ENCODE peak calls at places on chromosome 1, in eight cellular contexts. T, M, E, G, O, C, F and P are unnamed samples.
A peak's percentile ranks its signal among the peaks of the same experiment; 100 is the strongest.

GRCh38 chr1:235888119-235888643 is 21.5 kb upstream of the LYST start:
- DNase-seq in T (no peak), M (no peak), E (peak; percentile 21), G (peak; percentile 79), O (no peak), C (no peak), F (no peak), P (no peak)

GRCh38 chr1:112110031-112110430 is 120.6 kb upstream of the KCND3 start:
- DNase-seq in T (no peak), M (no peak), E (no peak), G (no peak), O (no peak), C (no peak), F (no peak), P (peak; percentile 60)

GRCh38 chr1:236168716-236169429 is 26.5 kb downstream of the GPR137B start:
- DNase-seq in T (no peak), M (no peak), E (no peak), G (no peak), O (peak; percentile 83), C (no peak), F (no peak), P (no peak)

GRCh38 chr1:44811714-44812151 is 3.4 kb downstream of the BTBD19 start:
- DNase-seq in T (peak; percentile 69), M (no peak), E (no peak), G (no peak), O (peak; percentile 64), C (peak; percentile 43), F (peak; percentile 73), P (no peak)

GRCh38 chr1:172774561-172774960 is 115.7 kb downstream of the FASLG start:
- DNase-seq in T (no peak), M (no peak), E (no peak), G (no peak), O (no peak), C (no peak), F (no peak), P (no peak)

GRCh38 chr1:213268221-213268620 is 217.2 kb downstream of the RPS6KC1 start:
- DNase-seq in T (no peak), M (no peak), E (no peak), G (no peak), O (no peak), C (peak; percentile 15), F (no peak), P (no peak)

GRCh38 chr1:97986041-97987005 is 65.5 kb upstream of the DPYD start:
- DNase-seq in T (no peak), M (no peak), E (no peak), G (no peak), O (no peak), C (no peak), F (no peak), P (no peak)

GRCh38 chr1:22525211-22525610 is 38.1 kb upstream of the EPHA8 start:
- DNase-seq in T (no peak), M (no peak), E (no peak), G (no peak), O (no peak), C (no peak), F (no peak), P (no peak)

GRCh38 chr1:54413295-54413694 is 7.1 kb upstream of the SSBP3 start:
- DNase-seq in T (no peak), M (peak; percentile 29), E (no peak), G (peak; percentile 71), O (peak; percentile 46), C (peak; percentile 74), F (peak; percentile 19), P (peak; percentile 66)

GRCh38 chr1:44267438-44267837 is 54.2 kb downstream of the DMAP1 start:
- DNase-seq in T (no peak), M (no peak), E (no peak), G (no peak), O (no peak), C (no peak), F (peak; percentile 34), P (no peak)

GRCh38 chr1:43285269-43285986 is at the start of gene C1orf210:
- DNase-seq in T (no peak), M (no peak), E (no peak), G (no peak), O (no peak), C (no peak), F (peak; percentile 83), P (no peak)

GRCh38 chr1:181159451-181160151 is 71.1 kb downstream of the IER5 start:
- DNase-seq in T (no peak), M (no peak), E (no peak), G (peak; percentile 76), O (no peak), C (peak; percentile 27), F (no peak), P (no peak)

GRCh38 chr1:220770245-220770913 is 16.3 kb upstream of the MTARC1 start:
- DNase-seq in T (no peak), M (no peak), E (no peak), G (no peak), O (no peak), C (no peak), F (no peak), P (no peak)

GRCh38 chr1:112247971-112248370 is 148.0 kb upstream of the CTTNBP2NL start:
- DNase-seq in T (no peak), M (no peak), E (no peak), G (no peak), O (no peak), C (no peak), F (no peak), P (no peak)

GRCh38 chr1:200302893-200303250 is 107.0 kb downstream of the ZNF281 start:
- DNase-seq in T (no peak), M (peak; percentile 16), E (no peak), G (no peak), O (peak; percentile 36), C (peak; percentile 25), F (peak; percentile 16), P (no peak)